ENCODE peak calls at places on chromosome 13, in four cellular contexts. J is adrenal gland, K is pancreas, Y is right lobe of liver. V is an unnamed sample.

GRCh38 chr13:76720827-76721226 is 165.4 kb downstream of the KCTD12 start:
- DNase-seq in Y (no peak), J (no peak), K (no peak), V (no peak)

GRCh38 chr13:25469179-25469545 is 97.4 kb downstream of the ATP8A2 start:
- DNase-seq in Y (no peak), J (no peak), K (no peak), V (no peak)

GRCh38 chr13:73618275-73618865 is 515.8 kb downstream of the KLF12 start:
- DNase-seq in Y (no peak), K (no peak), J (no peak), V (no peak)

GRCh38 chr13:43316997-43317396 is 293.6 kb downstream of the DNAJC15 start:
- DNase-seq in Y (no peak), J (peak; percentile 40), K (no peak), V (no peak)

GRCh38 chr13:67829641-67830040 is 599.5 kb upstream of the PCDH9 start:
- DNase-seq in K (no peak), J (no peak), Y (no peak), V (no peak)

GRCh38 chr13:70960841-70961443 is 852.7 kb upstream of the KLHL1 start:
- DNase-seq in J (no peak), Y (no peak), K (no peak), V (no peak)

GRCh38 chr13:106376411-106377112 is 158.9 kb downstream of the EFNB2 start:
- DNase-seq in J (no peak), K (no peak), Y (no peak), V (no peak)

GRCh38 chr13:104106705-104107393 is 1040.6 kb upstream of the SLC10A2 start:
- DNase-seq in K (no peak), Y (no peak), J (no peak), V (no peak)

GRCh38 chr13:42876270-42876714 is 94.9 kb downstream of the FAM216B start:
- DNase-seq in Y (no peak), J (no peak), K (no peak), V (no peak)

GRCh38 chr13:28854657-28855056 is 34.5 kb downstream of the MTUS2 start:
- DNase-seq in Y (no peak), K (no peak), J (no peak), V (no peak)

GRCh38 chr13:98187155-98187726 is 10.2 kb upstream of the RNF113B start:
- DNase-seq in K (no peak), J (no peak), Y (no peak), V (no peak)

GRCh38 chr13:28282451-28282850 is 144.1 kb downstream of the PAN3 start:
- DNase-seq in J (no peak), Y (no peak), K (no peak), V (no peak)

GRCh38 chr13:80131204-80131603 is 209.7 kb downstream of the SPRY2 start:
- DNase-seq in K (peak; percentile 63), Y (peak; percentile 86), J (peak; percentile 60), V (peak; percentile 76)

GRCh38 chr13:23634897-23635296 is 64.7 kb downstream of the TNFRSF19 start:
- DNase-seq in J (no peak), K (no peak), Y (no peak), V (no peak)

GRCh38 chr13:76758738-76759137 is 127.5 kb downstream of the KCTD12 start:
- DNase-seq in K (no peak), Y (no peak), J (no peak), V (no peak)

GRCh38 chr13:56906909-56907308 is 233.8 kb upstream of the PRR20A start:
- DNase-seq in K (no peak), J (no peak), Y (no peak), V (no peak)

GRCh38 chr13:66159526-66159925 is 1070.6 kb downstream of the PCDH9 start:
- DNase-seq in Y (no peak), J (no peak), K (no peak), V (no peak)

GRCh38 chr13:73177017-73177416 is 118.2 kb downstream of the KLF5 start:
- DNase-seq in J (no peak), Y (no peak), K (no peak), V (no peak)

GRCh38 chr13:109422163-109422562 is 364.2 kb downstream of the IRS2 start:
- DNase-seq in K (no peak), J (no peak), Y (no peak), V (no peak)

GRCh38 chr13:58476176-58476575 is 844.6 kb downstream of the PCDH17 start:
- DNase-seq in J (no peak), K (no peak), Y (no peak), V (no peak)
- H3K4me3 ChIP-seq in J (no peak overlapping the region), K (no peak overlapping the region), Y (no peak overlapping the region), V (no peak overlapping the region)

DNA sequence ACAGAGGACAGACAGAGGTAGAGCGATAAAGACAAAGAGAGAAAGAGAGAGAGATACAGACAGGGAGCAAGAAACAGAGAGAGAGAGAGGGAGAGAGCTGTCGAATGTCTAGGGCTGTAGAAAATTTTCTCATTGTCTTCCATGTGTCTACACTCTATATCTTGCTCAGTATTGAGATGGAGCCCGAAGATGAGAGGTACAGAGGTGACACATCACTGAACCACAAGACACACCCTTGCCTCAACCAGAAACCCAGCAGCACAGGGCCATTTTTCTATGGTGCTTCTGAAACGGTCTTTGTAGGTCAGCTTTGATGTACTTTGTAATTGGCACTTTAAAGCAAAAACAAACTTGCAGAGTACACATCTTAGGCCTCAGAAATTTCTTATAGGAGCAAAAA is 111.9 kb downstream of the KL start:
- DNase-seq in Y (no peak), J (no peak), K (no peak), V (no peak)
- H3K27ac ChIP-seq in Y (no peak overlapping the region), J (peak overlapping the region; percentile 90), K (no peak overlapping the region), V (no peak overlapping the region)

DNA sequence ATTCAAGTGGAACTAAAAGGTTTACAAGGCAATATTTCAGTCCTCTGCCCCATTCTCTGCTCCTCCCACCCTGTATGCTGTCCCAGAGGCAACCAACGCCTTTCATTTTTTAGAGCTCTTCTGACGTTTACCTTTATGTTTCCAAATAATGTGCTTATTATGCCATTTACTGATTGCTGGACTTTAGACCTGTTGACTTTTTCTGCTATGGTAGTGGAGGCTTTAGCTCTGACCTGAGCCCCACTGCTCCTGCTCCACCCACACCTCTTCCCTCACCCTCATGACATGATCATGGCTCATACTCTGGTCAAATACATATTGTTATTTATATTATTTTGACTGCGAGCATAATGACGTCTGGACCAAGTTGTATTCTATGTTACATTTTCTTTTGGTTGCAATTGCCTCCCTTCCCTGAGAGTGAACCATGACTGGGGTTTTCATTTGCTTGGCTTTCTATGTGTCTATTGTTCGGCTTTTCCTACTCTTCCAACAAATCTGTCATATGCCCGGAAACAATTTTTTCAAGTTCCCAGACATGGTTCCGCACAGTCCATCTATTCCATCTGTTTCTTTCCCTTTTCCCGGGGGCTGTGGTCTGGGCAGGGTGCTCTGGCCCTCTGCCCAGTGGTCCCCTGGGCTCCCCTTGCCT is 31.4 kb upstream of the GJB6 start:
- DNase-seq in K (no peak), Y (no peak), J (no peak), V (no peak)
- H3K4me3 ChIP-seq in K (no peak overlapping the region), Y (no peak overlapping the region), J (no peak overlapping the region), V (no peak overlapping the region)

GRCh38 chr13:94764576-94765321 is 52.4 kb upstream of the SOX21 start:
- DNase-seq in K (no peak), J (no peak), Y (no peak), V (no peak)
- H3K27ac ChIP-seq in K (no peak overlapping the region), J (no peak overlapping the region), Y (no peak overlapping the region), V (no peak overlapping the region)

GRCh38 chr13:39452834-39453233 is 150.2 kb downstream of the LHFPL6 start:
- DNase-seq in J (no peak), K (no peak), Y (no peak), V (no peak)

GRCh38 chr13:39455534-39456175 is 147.3 kb downstream of the LHFPL6 start:
- DNase-seq in K (no peak), Y (no peak), J (no peak), V (no peak)

GRCh38 chr13:39461685-39462266 is 141.2 kb downstream of the LHFPL6 start:
- DNase-seq in K (no peak), Y (no peak), J (no peak), V (no peak)

GRCh38 chr13:39452412-39452811 is 150.6 kb downstream of the LHFPL6 start:
- DNase-seq in Y (no peak), K (no peak), J (no peak), V (no peak)

GRCh38 chr13:39457274-39457673 is 145.7 kb downstream of the LHFPL6 start:
- DNase-seq in Y (no peak), J (no peak), K (no peak), V (no peak)
- H3K4me3 ChIP-seq in Y (no peak overlapping the region), J (no peak overlapping the region), K (no peak overlapping the region), V (no peak overlapping the region)

GRCh38 chr13:111554539-111555267 is 234.3 kb downstream of the TEX29 start:
- DNase-seq in J (no peak), Y (no peak), K (no peak), V (peak; percentile 57)
- H3K27ac ChIP-seq in J (no peak overlapping the region), Y (no peak overlapping the region), K (no peak overlapping the region), V (no peak overlapping the region)

GRCh38 chr13:44373601-44374347 is at the start of gene SERP2:
- DNase-seq in K (peak; percentile 72), J (peak; percentile 52), Y (peak; percentile 27), V (no peak)
- H3K4me3 ChIP-seq in K (peak within 1 kb of the TSS; percentile 41), J (peak within 1 kb of the TSS; percentile 17), Y (peak within 1 kb of the TSS; percentile 67), V (peak within 1 kb of the TSS; percentile 90)

DNA sequence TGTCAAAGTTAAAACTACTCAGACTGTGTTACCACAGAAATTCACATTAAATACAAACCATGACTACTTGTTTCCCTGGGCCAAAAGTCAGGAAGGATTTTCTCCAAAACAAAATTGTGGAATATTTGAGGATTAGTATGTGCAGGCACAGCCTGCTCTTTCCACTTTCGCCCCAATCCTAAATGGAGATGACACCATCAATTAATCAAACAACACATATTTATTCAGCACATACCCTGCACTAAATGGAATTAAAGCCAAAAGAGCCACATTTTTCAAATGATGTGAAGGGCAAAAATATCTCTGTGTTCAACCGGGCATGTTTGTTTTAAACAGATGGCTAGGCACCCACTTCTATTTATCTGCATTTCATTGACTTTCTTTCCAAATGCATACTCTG is 523.1 kb downstream of the DCT start:
- DNase-seq in Y (no peak), J (no peak), K (no peak), V (no peak)
- H3K27ac ChIP-seq in Y (peak overlapping the region; percentile 11), J (no peak overlapping the region), K (no peak overlapping the region), V (peak overlapping the region; percentile 23)

GRCh38 chr13:33033361-33033812 is 17.2 kb downstream of the KL start:
- DNase-seq in Y (no peak), J (no peak), K (no peak), V (no peak)
- H3K4me3 ChIP-seq in Y (no peak overlapping the region), J (no peak overlapping the region), K (no peak overlapping the region), V (no peak overlapping the region)

V was measured in coronary artery.